ENCODE peak calls at places on chromosome 15, in seven cellular contexts. M is neuronal stem cell, H is IMR-90, N is H9, E is trophoblast cell, G is H1, W is mesenchymal stem cell. U is an unnamed sample.

GRCh38 chr15:66702770-66703539 is 919 bp downstream of the SMAD6 start:
- DNase-seq in N (no peak), E (no peak), W (peak; percentile 51), H (no peak), G (no peak), M (no peak), U (no peak)

GRCh38 chr15:83516935-83517334 is 69.8 kb downstream of the SH3GL3 start:
- DNase-seq in E (no peak), W (peak; percentile 31), N (no peak), G (no peak), M (no peak), H (peak; percentile 13), U (no peak)

GRCh38 chr15:40310993-40311392 is 3.3 kb upstream of the PLCB2 start:
- DNase-seq in E (no peak), W (no peak), G (no peak), M (no peak), N (no peak), H (no peak), U (no peak)

GRCh38 chr15:43204016-43204901 is 16.6 kb downstream of the EPB42 start:
- DNase-seq in M (no peak), E (peak; percentile 36), H (peak; percentile 75), W (peak; percentile 72), N (peak; percentile 73), G (peak; percentile 44), U (peak; percentile 76)

GRCh38 chr15:89130194-89130593 is 41.9 kb downstream of the ABHD2 start:
- DNase-seq in G (no peak), M (no peak), N (no peak), E (no peak), H (no peak), W (no peak), U (no peak)

GRCh38 chr15:45180201-45180600 is 7.6 kb downstream of the SHF start:
- DNase-seq in M (no peak), E (no peak), H (no peak), W (no peak), G (no peak), N (no peak), U (no peak)

GRCh38 chr15:23444269-23444668 is 2.8 kb downstream of the GOLGA6L2 start:
- DNase-seq in G (no peak), W (no peak), H (no peak), E (no peak), N (no peak), M (no peak), U (no peak)

GRCh38 chr15:87681054-87681453 is 575.5 kb downstream of the NTRK3 start:
- DNase-seq in W (no peak), G (no peak), M (no peak), E (no peak), N (no peak), H (no peak), U (no peak)

GRCh38 chr15:32838820-32839219 is 121.0 kb downstream of the GREM1 start:
- DNase-seq in W (peak; percentile 94), G (no peak), H (peak; percentile 97), N (no peak), E (no peak), M (no peak), U (no peak)

DNA sequence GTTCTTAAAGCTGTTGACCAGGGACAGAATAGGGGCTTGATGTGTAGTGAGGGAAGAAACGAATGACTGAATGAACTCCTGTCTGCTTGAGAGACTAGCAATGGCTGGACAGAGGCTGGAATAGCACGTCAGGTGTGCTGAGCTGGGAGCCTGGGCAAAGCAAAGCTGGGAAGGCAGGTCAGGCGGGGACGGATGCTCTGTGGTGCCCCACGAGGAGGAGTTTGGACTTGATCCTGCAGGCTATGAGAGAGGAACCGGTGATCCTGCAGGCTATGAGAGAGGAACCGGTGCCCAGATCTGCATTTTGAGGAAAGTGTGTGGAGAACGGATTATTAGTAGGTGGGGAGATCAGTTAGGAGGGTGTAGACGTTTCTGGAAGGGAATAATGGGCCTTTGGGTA is 31.3 kb upstream of the PSTPIP1 start:
- DNase-seq in E (no peak), N (peak; percentile 63), M (no peak), W (no peak), G (no peak), H (no peak), U (peak; percentile 66)
- H3K4ac ChIP-seq in E (no peak overlapping the region), N (no peak overlapping the region), M (no peak overlapping the region), W (no peak overlapping the region), G (no peak overlapping the region), H (no peak overlapping the region), U (no peak overlapping the region)

DNA sequence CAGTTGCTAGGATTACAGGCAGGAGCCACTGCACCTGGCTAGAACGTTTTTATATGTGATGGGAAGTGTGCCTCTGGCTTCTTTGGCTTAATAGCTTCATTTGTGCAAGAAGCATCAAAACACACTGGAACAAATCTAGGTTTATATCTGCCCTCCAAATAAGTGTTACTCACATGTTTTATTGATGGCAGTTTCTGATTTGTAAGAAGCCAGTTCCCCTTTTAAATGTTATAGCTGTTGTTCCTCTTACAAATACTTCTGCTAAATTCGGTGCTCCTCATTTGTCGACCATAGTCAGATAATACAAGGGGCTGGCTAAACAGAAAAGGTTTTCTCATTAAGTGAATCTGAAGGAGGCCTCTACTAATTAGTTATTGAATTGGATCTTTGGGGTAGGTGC is 307.1 kb upstream of the SEMA6D start:
- DNase-seq in N (no peak), M (no peak), W (no peak), H (no peak), E (no peak), G (no peak), U (no peak)
- H2BK120ac ChIP-seq in N (no peak overlapping the region), M (no peak overlapping the region), W (no peak overlapping the region), H (peak overlapping the region; percentile 50), E (no peak overlapping the region), G (no peak overlapping the region), U (no peak overlapping the region)

GRCh38 chr15:58921267-58921666 is 12.2 kb downstream of the SLTM start:
- DNase-seq in G (no peak), H (peak; percentile 57), E (no peak), N (no peak), W (no peak), M (no peak), U (no peak)
- H3K79me1 ChIP-seq in G (peaks cover 2% of the 10 kb centered on the region), H (peaks cover 44% of the 10 kb centered on the region), E (no peaks in the 10 kb centered on the region), N (peaks cover 11% of the 10 kb centered on the region), W (peaks cover 6% of the 10 kb centered on the region), M (no peaks in the 10 kb centered on the region), U (peaks cover 5% of the 10 kb centered on the region)

GRCh38 chr15:57152666-57153065 is 223.6 kb upstream of the CGNL1 start:
- DNase-seq in W (no peak), G (no peak), E (no peak), M (no peak), N (no peak), H (no peak), U (no peak)

GRCh38 chr15:57150066-57150865 is 226.0 kb upstream of the CGNL1 start:
- DNase-seq in N (no peak), H (peak; percentile 69), M (no peak), G (no peak), E (no peak), W (no peak), U (no peak)

GRCh38 chr15:57152133-57152532 is 224.2 kb upstream of the CGNL1 start:
- DNase-seq in G (no peak), M (no peak), W (no peak), E (no peak), H (no peak), N (no peak), U (no peak)

GRCh38 chr15:57156210-57156887 is 220.0 kb upstream of the CGNL1 start:
- DNase-seq in G (no peak), H (no peak), E (no peak), N (no peak), W (no peak), M (no peak), U (no peak)

GRCh38 chr15:57153140-57153539 is 223.2 kb upstream of the CGNL1 start:
- DNase-seq in H (peak; percentile 70), N (no peak), W (peak; percentile 62), E (no peak), M (no peak), G (no peak), U (no peak)
- H3K4ac ChIP-seq in H (peak overlapping the region; percentile 46), N (no peak overlapping the region), W (no peak overlapping the region), E (no peak overlapping the region), M (no peak overlapping the region), G (no peak overlapping the region), U (no peak overlapping the region)

GRCh38 chr15:34338347-34338746 is 766 bp upstream of the SLC12A6 start:
- DNase-seq in N (no peak), W (no peak), E (no peak), G (no peak), H (no peak), M (no peak), U (no peak)

GRCh38 chr15:34336947-34337556 is 529 bp downstream of the SLC12A6 start:
- DNase-seq in M (no peak), N (no peak), W (no peak), G (no peak), H (no peak), E (no peak), U (no peak)

GRCh38 chr15:34336333-34336732 is 1.2 kb downstream of the SLC12A6 start:
- DNase-seq in M (no peak), E (no peak), G (no peak), W (no peak), N (no peak), H (no peak), U (no peak)

GRCh38 chr15:34335176-34335575 is 2.4 kb downstream of the SLC12A6 start:
- DNase-seq in G (no peak), M (no peak), E (no peak), W (no peak), H (no peak), N (no peak), U (no peak)

DNA sequence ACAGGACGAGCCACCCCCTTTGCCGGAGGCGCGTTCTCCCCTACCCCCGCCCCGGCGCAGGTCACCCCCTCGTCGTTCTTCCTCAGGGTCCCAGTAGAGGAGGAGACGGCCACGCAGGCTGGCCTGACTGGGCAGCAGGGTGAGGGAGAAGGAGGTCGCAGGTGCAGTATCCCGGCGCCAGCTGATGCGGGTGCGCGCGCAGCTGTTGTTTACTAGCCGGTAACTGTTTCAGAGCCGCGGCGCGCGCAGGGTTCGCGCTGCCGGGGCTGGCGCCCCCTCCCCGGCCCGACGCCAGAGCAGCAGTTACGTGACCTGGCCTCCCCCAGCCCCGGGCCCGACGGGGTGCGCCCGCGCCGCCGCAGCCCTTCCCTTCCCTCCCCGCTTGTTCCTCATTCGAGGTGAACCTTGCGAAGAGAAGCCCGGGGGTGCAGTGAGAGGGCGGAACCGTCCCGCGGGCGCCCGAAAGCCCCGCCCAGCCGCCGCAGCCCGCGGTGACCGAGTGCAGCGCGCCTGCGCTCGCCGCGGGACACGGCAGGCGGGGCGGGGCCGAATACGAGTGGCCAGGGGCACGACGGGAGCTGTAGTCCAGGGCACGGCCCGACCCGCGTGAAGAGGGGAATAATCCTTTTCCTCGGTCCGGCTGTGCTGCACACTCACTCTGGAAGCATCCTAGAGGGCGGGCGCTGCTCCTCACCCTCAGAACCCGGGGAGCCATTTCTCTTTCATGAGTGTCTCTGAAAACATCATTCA is at the start of gene SLC12A6:
- DNase-seq in N (peak; percentile 88), E (peak; percentile 97), G (peak; percentile 43), W (peak; percentile 94), H (peak; percentile 93), M (peak; percentile 89), U (peak; percentile 90)
- H2BK120ac ChIP-seq in N (no peak within 1 kb of the TSS), E (peak within 1 kb of the TSS; percentile 90), G (no peak within 1 kb of the TSS), W (no peak within 1 kb of the TSS), H (no peak within 1 kb of the TSS), M (no peak within 1 kb of the TSS), U (no peak within 1 kb of the TSS)

GRCh38 chr15:60370105-60370803 is 27.5 kb downstream of the ANXA2 start:
- DNase-seq in M (no peak), H (no peak), N (no peak), G (no peak), E (no peak), W (peak; percentile 25), U (no peak)
- H3K79me1 ChIP-seq in M (no peaks in the 10 kb centered on the region), H (peaks cover 22% of the 10 kb centered on the region), N (no peaks in the 10 kb centered on the region), G (peaks cover 3% of the 10 kb centered on the region), E (peaks cover 20% of the 10 kb centered on the region), W (no peaks in the 10 kb centered on the region), U (peaks cover 15% of the 10 kb centered on the region)

GRCh38 chr15:50009634-50010033 is 109.4 kb downstream of the ATP8B4 start:
- DNase-seq in W (no peak), E (no peak), N (no peak), M (no peak), G (no peak), H (no peak), U (no peak)

GRCh38 chr15:50003786-50004334 is 115.2 kb downstream of the ATP8B4 start:
- DNase-seq in W (peak; percentile 89), G (peak; percentile 86), M (peak; percentile 82), N (peak; percentile 96), E (peak; percentile 72), H (peak; percentile 87), U (peak; percentile 95)
- H3K4ac ChIP-seq in W (peak overlapping the region; percentile 93), G (no peak overlapping the region), M (no peak overlapping the region), N (no peak overlapping the region), E (peak overlapping the region; percentile 39), H (peak overlapping the region; percentile 95), U (no peak overlapping the region)